ENCODE peak calls at places on chromosome 13, in ten cellular contexts. H is fibroblast of lung; O is fibroblast of pulmonary artery; R is stimulated activated naive CD8-positive, alpha-beta T cell treated with anti-CD3 and anti-CD28 coated beads, Interleukin-15, Interleukin-2, amounts not matched to agents 100 U/mL and 50 U/mL, for 24 hours; G is ELR; T is activated CD4-positive, alpha-beta T cell treated with anti-CD3 and anti-CD28 coated beads for 24 hours; A is retinal pigment epithelial cell; U is naive thymus-derived CD8-positive, alpha-beta T cell; S is HFFc6; M is cardiac fibroblast. E is an unnamed sample.
A peak's percentile ranks its signal among the peaks of the same experiment; 100 is the strongest.

GRCh38 chr13:58324130-58324529 is 692.6 kb downstream of the PCDH17 start:
- DNase-seq in A (no peak), G (no peak), T (no peak), U (no peak), H (peak; percentile 15), O (peak; percentile 3), M (no peak), R (no peak), S (no peak), E (no peak)

GRCh38 chr13:44573071-44573470 is 3.1 kb downstream of the TSC22D1 start:
- DNase-seq in T (no peak), H (no peak), R (no peak), O (no peak), A (no peak), U (no peak), S (no peak), G (peak; percentile 9), M (no peak), E (no peak)

GRCh38 chr13:45928843-45929242 is 77.3 kb upstream of the SIAH3 start:
- DNase-seq in M (no peak), H (peak; percentile 25), O (peak; percentile 14), G (no peak), A (peak; percentile 86), R (no peak), U (no peak), S (no peak), T (no peak), E (no peak)

GRCh38 chr13:21637296-21637695 is 33.3 kb upstream of the MICU2 start:
- DNase-seq in O (peak; percentile 22), G (peak; percentile 91), R (peak; percentile 20), H (peak; percentile 14), U (peak; percentile 1), M (peak; percentile 72), S (peak; percentile 52), T (no peak), A (peak; percentile 36), E (no peak)

GRCh38 chr13:103517066-103517767 is 451.0 kb upstream of the SLC10A2 start:
- DNase-seq in R (no peak), T (no peak), M (no peak), H (peak; percentile 2), O (no peak), G (no peak), U (no peak), A (no peak), S (no peak), E (no peak)

GRCh38 chr13:44764334-44764733 is 188.2 kb upstream of the TSC22D1 start:
- DNase-seq in A (no peak), R (no peak), T (no peak), H (no peak), S (no peak), G (no peak), O (no peak), M (no peak), U (no peak), E (no peak)

GRCh38 chr13:92175330-92175729 is 776.9 kb downstream of the GPC5 start:
- DNase-seq in S (no peak), U (no peak), M (peak; percentile 30), O (peak; percentile 87), A (no peak), G (peak; percentile 17), T (no peak), H (peak; percentile 88), R (no peak), E (no peak)

GRCh38 chr13:73967397-73968165 is 166.6 kb downstream of the KLF12 start:
- DNase-seq in A (no peak), G (no peak), U (no peak), H (no peak), O (no peak), S (no peak), M (no peak), R (no peak), T (no peak), E (no peak)

GRCh38 chr13:26605845-26606244 is 48.4 kb downstream of the WASF3 start:
- DNase-seq in A (no peak), U (no peak), H (no peak), T (no peak), O (no peak), S (no peak), R (no peak), M (no peak), G (peak; percentile 21), E (no peak)

GRCh38 chr13:36815069-36815468 is 4.0 kb upstream of the RFXAP start:
- DNase-seq in G (peak; percentile 48), S (no peak), U (no peak), O (no peak), T (no peak), M (peak; percentile 22), R (no peak), H (peak; percentile 8), A (no peak), E (no peak)

GRCh38 chr13:83943530-83944279 is 61.4 kb upstream of the SLITRK1 start:
- DNase-seq in G (peak; percentile 14), S (peak; percentile 31), R (no peak), U (no peak), H (peak; percentile 0), O (no peak), M (no peak), A (no peak), T (no peak), E (no peak)

GRCh38 chr13:94525781-94526180 is 46.3 kb upstream of the DCT start:
- DNase-seq in M (no peak), A (no peak), S (no peak), R (no peak), G (no peak), T (no peak), H (no peak), O (no peak), U (no peak), E (no peak)

GRCh38 chr13:114055766-114056165 is 76.7 kb downstream of the RASA3 start:
- DNase-seq in R (no peak), M (no peak), G (no peak), O (no peak), S (no peak), T (no peak), U (no peak), H (no peak), A (no peak), E (no peak)

GRCh38 chr13:109840201-109840892 is 54.0 kb upstream of the IRS2 start:
- DNase-seq in U (no peak), O (peak; percentile 39), G (peak; percentile 87), M (peak; percentile 59), R (peak; percentile 14), H (peak; percentile 15), S (peak; percentile 78), T (peak; percentile 0), A (peak; percentile 72), E (no peak)

E was measured in D721Med.